ENCODE peak calls at places on chromosome 21, in five cellular contexts. F is CD4-positive, alpha-beta T cell; R is CD8-positive, alpha-beta memory T cell; Z is neuronal stem cell; E is cardiac muscle cell. G is an unnamed sample.

GRCh38 chr21:42097274-42097673 is 26.2 kb downstream of the UMODL1 start:
- DNase-seq in F (no peak), R (no peak), Z (no peak), E (no peak), G (no peak)

GRCh38 chr21:21921410-21922232 is 923.4 kb downstream of the NCAM2 start:
- DNase-seq in F (no peak), R (no peak), Z (no peak), E (peak; percentile 55), G (no peak)

GRCh38 chr21:42037943-42038342 is 27.8 kb upstream of the ZBTB21 start:
- DNase-seq in F (no peak), R (no peak), Z (no peak), E (no peak), G (no peak)

GRCh38 chr21:38306407-38306806 is 49.6 kb downstream of the KCNJ15 start:
- DNase-seq in F (no peak), R (no peak), Z (no peak), E (no peak), G (no peak)

GRCh38 chr21:25995283-25995682 is 175.3 kb downstream of the APP start:
- DNase-seq in F (no peak), R (no peak), Z (no peak), E (no peak), G (no peak)

GRCh38 chr21:35850542-35851103 is 209.7 kb downstream of the SETD4 start:
- DNase-seq in F (no peak), R (no peak), Z (no peak), E (no peak), G (no peak)

GRCh38 chr21:42841156-42841915 is 38.0 kb downstream of the WDR4 start:
- DNase-seq in F (no peak), R (no peak), Z (no peak), E (no peak), G (no peak)

GRCh38 chr21:44304846-44305245 is 5.0 kb downstream of the PFKL start:
- DNase-seq in F (no peak), R (no peak), Z (peak; percentile 42), E (peak; percentile 74), G (no peak)

GRCh38 chr21:32728455-32729237 is 833 bp upstream of the SYNJ1 start:
- DNase-seq in F (no peak), R (no peak), Z (no peak), E (no peak), G (no peak)

GRCh38 chr21:24032709-24033232 is 1574.5 kb downstream of the MRPL39 start:
- DNase-seq in F (no peak), R (no peak), Z (no peak), E (no peak), G (no peak)

GRCh38 chr21:36803051-36803709 is 104.3 kb downstream of the SIM2 start:
- DNase-seq in F (no peak), R (no peak), Z (no peak), E (no peak), G (no peak)

GRCh38 chr21:33801424-33802405 is 113.9 kb downstream of the ATP5PO start:
- DNase-seq in F (no peak), R (no peak), Z (no peak), E (peak; percentile 36), G (no peak)

GRCh38 chr21:37557261-37557950 is 190.8 kb downstream of the DYRK1A start:
- DNase-seq in F (no peak), R (no peak), Z (no peak), E (no peak), G (no peak)

GRCh38 chr21:38614558-38614957 is 116.3 kb upstream of the ERG start:
- DNase-seq in F (no peak), R (no peak), Z (no peak), E (no peak), G (no peak)

GRCh38 chr21:21200103-21200938 is 202.1 kb downstream of the NCAM2 start:
- DNase-seq in F (no peak), R (no peak), Z (no peak), E (no peak), G (no peak)

GRCh38 chr21:38765056-38765455 is 40.7 kb upstream of the ETS2 start:
- DNase-seq in F (no peak), R (no peak), Z (no peak), E (no peak), G (no peak)

GRCh38 chr21:42631142-42631541 is 22.3 kb upstream of the PDE9A start:
- DNase-seq in F (no peak), R (no peak), Z (no peak), E (no peak), G (no peak)

GRCh38 chr21:35025206-35026152 is 23.6 kb downstream of the RUNX1 start:
- DNase-seq in F (no peak), R (no peak), Z (no peak), E (no peak), G (no peak)

GRCh38 chr21:38990424-38990794 is 184.7 kb downstream of the ETS2 start:
- DNase-seq in F (no peak), R (no peak), Z (no peak), E (no peak), G (no peak)

GRCh38 chr21:44391345-44392091 is 38.1 kb downstream of the TRPM2 start:
- DNase-seq in F (no peak), R (no peak), Z (no peak), E (no peak), G (no peak)

GRCh38 chr21:20463362-20463761 is 534.8 kb upstream of the NCAM2 start:
- DNase-seq in F (no peak), R (no peak), Z (no peak), E (no peak), G (no peak)

GRCh38 chr21:31873696-31874599 is 1.1 kb downstream of the HUNK start:
- DNase-seq in F (no peak), R (no peak), Z (peak; percentile 62), E (peak; percentile 74), G (peak; percentile 40)

GRCh38 chr21:41658321-41658720 is 108.5 kb downstream of the RIPK4 start:
- DNase-seq in F (no peak), R (no peak), Z (no peak), E (no peak), G (no peak)

GRCh38 chr21:21740207-21740606 is 742.0 kb downstream of the NCAM2 start:
- DNase-seq in F (no peak), R (no peak), Z (no peak), E (no peak), G (no peak)

GRCh38 chr21:26842976-26843911 is 2.0 kb downstream of the ADAMTS1 start:
- DNase-seq in F (no peak), R (no peak), Z (peak; percentile 68), E (peak; percentile 83), G (no peak)

GRCh38 chr21:26199471-26199870 is 28.9 kb upstream of the APP start:
- DNase-seq in F (no peak), R (no peak), Z (no peak), E (no peak), G (no peak)

GRCh38 chr21:38136201-38136600 is 120.6 kb upstream of the KCNJ15 start:
- DNase-seq in F (no peak), R (no peak), Z (no peak), E (no peak), G (no peak)

DNA sequence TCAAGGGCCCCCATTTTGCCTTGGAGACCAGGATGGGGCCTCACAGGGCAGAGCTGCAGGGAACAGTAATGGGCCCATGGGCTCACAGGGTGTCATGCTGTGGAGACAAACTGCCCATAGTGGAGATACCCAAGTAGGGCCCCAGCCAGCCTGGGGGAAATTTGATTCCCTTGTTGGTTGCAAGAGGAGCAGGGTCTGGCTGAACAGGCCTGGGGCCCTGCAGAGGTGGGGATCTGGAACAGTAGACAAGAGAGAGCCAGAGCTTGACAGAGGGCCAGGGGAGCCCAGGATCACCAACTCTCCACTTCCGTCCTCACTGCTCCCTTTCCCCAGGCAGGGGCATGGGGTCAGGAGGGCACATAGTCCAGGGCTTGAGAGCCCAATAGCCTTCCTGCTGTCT is 8.7 kb downstream of the S100B start:
- DNase-seq in F (no peak), R (no peak), Z (no peak), E (no peak), G (no peak)
- H3K9me3 ChIP-seq in F (peaks cover 8% of the 10 kb centered on the region), R (peaks cover 3% of the 10 kb centered on the region), Z (peaks cover 2% of the 10 kb centered on the region), E (no peaks in the 10 kb centered on the region), G (no peaks in the 10 kb centered on the region)

DNA sequence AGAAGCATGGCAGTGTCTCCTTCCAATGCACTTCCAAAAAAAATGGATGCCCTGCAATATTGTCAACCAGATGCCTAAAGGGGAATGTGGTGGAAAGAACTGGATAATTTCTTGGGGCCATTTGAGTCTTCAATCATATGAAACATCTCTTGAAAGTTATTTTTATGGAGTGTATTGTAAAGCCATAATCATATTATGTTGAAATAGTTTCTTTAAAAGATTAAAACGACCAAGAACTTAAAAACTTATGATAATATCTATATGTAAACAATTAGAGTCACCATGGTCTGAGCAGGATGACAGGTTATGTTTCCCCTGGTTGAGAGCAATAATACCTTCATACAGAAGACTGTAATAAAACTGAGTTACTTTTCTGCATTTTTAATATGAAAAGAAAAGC is 457.2 kb downstream of the PCP4 start:
- DNase-seq in F (no peak), R (no peak), Z (no peak), E (no peak), G (no peak)
- H3K9me3 ChIP-seq in F (no peaks in the 10 kb centered on the region), R (no peaks in the 10 kb centered on the region), Z (no peaks in the 10 kb centered on the region), E (no peaks in the 10 kb centered on the region), G (no peaks in the 10 kb centered on the region)

DNA sequence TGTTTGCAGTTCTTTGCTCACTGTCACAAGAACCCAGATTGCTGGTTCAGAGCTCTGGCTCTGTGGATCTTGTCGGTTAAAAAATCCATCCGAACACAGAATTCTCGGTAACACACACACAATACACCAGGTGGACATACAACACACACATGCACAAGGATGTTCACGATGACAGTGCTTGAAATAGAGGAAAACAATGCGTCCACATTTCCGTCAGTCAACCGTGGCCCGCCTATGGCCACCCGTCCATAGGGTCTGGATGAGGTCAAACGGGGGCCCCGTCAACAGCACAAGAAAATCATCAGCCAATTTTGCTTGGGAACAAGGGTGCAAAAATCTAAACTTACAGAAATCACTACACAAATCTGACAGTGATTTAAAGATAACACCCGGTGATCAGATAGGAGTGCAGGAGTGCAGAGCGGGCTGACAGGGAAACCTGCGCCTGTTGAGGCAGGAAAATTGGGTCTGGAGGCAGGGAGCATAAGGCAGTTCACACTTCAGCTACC is 50.4 kb upstream of the SLC19A1 start:
- DNase-seq in F (no peak), R (no peak), Z (no peak), E (no peak), G (no peak)
- H3K9me3 ChIP-seq in F (no peaks in the 10 kb centered on the region), R (no peaks in the 10 kb centered on the region), Z (peaks cover 10% of the 10 kb centered on the region), E (no peaks in the 10 kb centered on the region), G (no peaks in the 10 kb centered on the region)

DNA sequence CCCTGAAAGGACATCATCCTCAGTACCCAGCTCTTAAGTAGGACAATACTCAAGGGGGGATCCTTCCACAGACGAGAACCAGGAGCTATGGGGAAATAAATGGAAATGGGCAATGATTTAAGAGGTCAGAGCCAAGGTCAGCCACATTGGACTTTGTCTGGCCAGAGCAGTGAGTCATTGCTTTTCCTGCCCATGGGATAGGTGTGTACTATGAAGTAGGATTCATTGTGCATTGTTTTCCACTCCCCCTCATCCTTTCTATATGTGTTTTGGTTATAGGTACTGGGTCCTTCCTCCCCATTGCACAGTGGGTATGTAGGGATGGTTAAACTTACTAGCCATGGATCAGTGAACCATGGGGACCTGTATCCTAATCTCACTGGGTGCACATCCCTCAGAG is 328.9 kb upstream of the USP25 start:
- DNase-seq in F (no peak), R (no peak), Z (no peak), E (no peak), G (no peak)
- H3K9me3 ChIP-seq in F (no peaks in the 10 kb centered on the region), R (no peaks in the 10 kb centered on the region), Z (no peaks in the 10 kb centered on the region), E (no peaks in the 10 kb centered on the region), G (no peaks in the 10 kb centered on the region)

DNA sequence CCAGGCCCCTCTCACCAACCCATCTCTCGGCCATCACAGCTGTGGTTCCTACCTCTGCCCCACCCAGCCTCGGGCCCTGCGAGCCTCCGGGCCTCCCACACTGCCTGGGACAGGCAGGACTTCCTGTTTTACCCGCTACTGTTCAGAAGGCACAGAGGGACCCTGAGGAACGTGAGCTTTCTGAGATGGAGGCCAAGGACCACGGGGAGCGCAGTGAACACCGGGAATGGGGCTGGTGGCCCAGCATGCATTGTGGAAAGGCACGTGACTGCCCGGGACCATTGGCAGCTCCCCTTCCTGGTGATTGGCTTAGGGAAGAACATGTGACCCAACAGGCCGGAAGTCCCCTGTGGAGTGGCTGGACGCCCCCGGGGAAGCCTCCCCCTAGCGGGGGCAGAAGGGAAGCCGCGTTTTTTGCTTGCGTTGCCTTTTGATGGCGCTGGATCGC is 7.0 kb downstream of the S100B start:
- DNase-seq in F (no peak), R (no peak), Z (no peak), E (no peak), G (no peak)
- H3K9me3 ChIP-seq in F (peaks cover 8% of the 10 kb centered on the region), R (peaks cover 3% of the 10 kb centered on the region), Z (peaks cover 2% of the 10 kb centered on the region), E (no peaks in the 10 kb centered on the region), G (no peaks in the 10 kb centered on the region)